ENCODE peak calls at places on chromosomes 5 and 9, in nine cellular contexts. One of them, this sample, is unnamed.

GRCh38 chr9:136750526-136750925 is 2.2 kb upstream of the LCN6 start:
- DNase-seq in NCI-H82: no peak
- DNase-seq in KBM-7: no peak
- DNase-seq in activated naive CD8-positive, alpha-beta T cell treated with anti-CD3 and anti-CD28 coated beads, Interleukin-2, amount 50 U/mL, for 24 hours: no peak
- DNase-seq in prostate gland: no peak
- DNase-seq in stimulated activated CD8-positive, alpha-beta memory T cell treated with anti-CD3 and anti-CD28 coated beads, Interleukin-2, amount 100 ng/mL, for 1 hour: no peak
- DNase-seq in endothelial cell: no peak
- DNase-seq in activated T-cell treated with anti-CD3 and anti-CD28 coated beads, Interleukin-2, amount 50 U/mL, for 48 hours: no peak
- DNase-seq in T-helper 1 cell: no peak
- DNase-seq in this sample: no peak

GRCh38 chr5:9698125-9698848 is 68.1 kb upstream of the TAS2R1 start:
- DNase-seq in activated naive CD8-positive, alpha-beta T cell treated with anti-CD3 and anti-CD28 coated beads, Interleukin-2, amount 50 U/mL, for 24 hours: no peak
- DNase-seq in endothelial cell: no peak
- DNase-seq in KBM-7: no peak
- DNase-seq in NCI-H82: peak; percentile 2
- DNase-seq in prostate gland: no peak
- DNase-seq in activated T-cell treated with anti-CD3 and anti-CD28 coated beads, Interleukin-2, amount 50 U/mL, for 48 hours: no peak
- DNase-seq in stimulated activated CD8-positive, alpha-beta memory T cell treated with anti-CD3 and anti-CD28 coated beads, Interleukin-2, amount 100 ng/mL, for 1 hour: no peak
- DNase-seq in T-helper 1 cell: no peak
- DNase-seq in this sample: no peak

GRCh38 chr5:52077941-52078825 is 694.9 kb downstream of the ISL1 start:
- DNase-seq in prostate gland: no peak
- DNase-seq in activated T-cell treated with anti-CD3 and anti-CD28 coated beads, Interleukin-2, amount 50 U/mL, for 48 hours: no peak
- DNase-seq in NCI-H82: no peak
- DNase-seq in KBM-7: no peak
- DNase-seq in T-helper 1 cell: no peak
- DNase-seq in stimulated activated CD8-positive, alpha-beta memory T cell treated with anti-CD3 and anti-CD28 coated beads, Interleukin-2, amount 100 ng/mL, for 1 hour: no peak
- DNase-seq in activated naive CD8-positive, alpha-beta T cell treated with anti-CD3 and anti-CD28 coated beads, Interleukin-2, amount 50 U/mL, for 24 hours: no peak
- DNase-seq in endothelial cell: no peak
- DNase-seq in this sample: no peak

GRCh38 chr9:134289241-134289875 is 36.9 kb upstream of the RXRA start:
- DNase-seq in activated T-cell treated with anti-CD3 and anti-CD28 coated beads, Interleukin-2, amount 50 U/mL, for 48 hours: no peak
- DNase-seq in endothelial cell: no peak
- DNase-seq in NCI-H82: no peak
- DNase-seq in prostate gland: no peak
- DNase-seq in T-helper 1 cell: no peak
- DNase-seq in stimulated activated CD8-positive, alpha-beta memory T cell treated with anti-CD3 and anti-CD28 coated beads, Interleukin-2, amount 100 ng/mL, for 1 hour: no peak
- DNase-seq in activated naive CD8-positive, alpha-beta T cell treated with anti-CD3 and anti-CD28 coated beads, Interleukin-2, amount 50 U/mL, for 24 hours: no peak
- DNase-seq in KBM-7: no peak
- DNase-seq in this sample: peak; percentile 9

GRCh38 chr9:4299006-4299795 is 667 bp downstream of the GLIS3 start:
- DNase-seq in NCI-H82: no peak
- DNase-seq in activated T-cell treated with anti-CD3 and anti-CD28 coated beads, Interleukin-2, amount 50 U/mL, for 48 hours: peak; percentile 63
- DNase-seq in T-helper 1 cell: no peak
- DNase-seq in activated naive CD8-positive, alpha-beta T cell treated with anti-CD3 and anti-CD28 coated beads, Interleukin-2, amount 50 U/mL, for 24 hours: peak; percentile 18
- DNase-seq in KBM-7: peak; percentile 35
- DNase-seq in endothelial cell: peak; percentile 47
- DNase-seq in stimulated activated CD8-positive, alpha-beta memory T cell treated with anti-CD3 and anti-CD28 coated beads, Interleukin-2, amount 100 ng/mL, for 1 hour: no peak
- DNase-seq in prostate gland: peak; percentile 5
- DNase-seq in this sample: peak; percentile 32

GRCh38 chr5:149203896-149204544 is 62.7 kb downstream of the ABLIM3 start:
- DNase-seq in NCI-H82: no peak
- DNase-seq in stimulated activated CD8-positive, alpha-beta memory T cell treated with anti-CD3 and anti-CD28 coated beads, Interleukin-2, amount 100 ng/mL, for 1 hour: no peak
- DNase-seq in activated naive CD8-positive, alpha-beta T cell treated with anti-CD3 and anti-CD28 coated beads, Interleukin-2, amount 50 U/mL, for 24 hours: no peak
- DNase-seq in KBM-7: no peak
- DNase-seq in T-helper 1 cell: no peak
- DNase-seq in endothelial cell: no peak
- DNase-seq in activated T-cell treated with anti-CD3 and anti-CD28 coated beads, Interleukin-2, amount 50 U/mL, for 48 hours: no peak
- DNase-seq in prostate gland: no peak
- DNase-seq in this sample: no peak

GRCh38 chr5:135386096-135386495 is 12.9 kb downstream of the MACROH2A1 start:
- DNase-seq in NCI-H82: no peak
- DNase-seq in T-helper 1 cell: no peak
- DNase-seq in KBM-7: no peak
- DNase-seq in prostate gland: no peak
- DNase-seq in activated T-cell treated with anti-CD3 and anti-CD28 coated beads, Interleukin-2, amount 50 U/mL, for 48 hours: no peak
- DNase-seq in endothelial cell: no peak
- DNase-seq in activated naive CD8-positive, alpha-beta T cell treated with anti-CD3 and anti-CD28 coated beads, Interleukin-2, amount 50 U/mL, for 24 hours: no peak
- DNase-seq in stimulated activated CD8-positive, alpha-beta memory T cell treated with anti-CD3 and anti-CD28 coated beads, Interleukin-2, amount 100 ng/mL, for 1 hour: no peak
- DNase-seq in this sample: no peak

GRCh38 chr9:22035591-22036011 is 26.5 kb upstream of the CDKN2B start:
- DNase-seq in prostate gland: no peak
- DNase-seq in activated naive CD8-positive, alpha-beta T cell treated with anti-CD3 and anti-CD28 coated beads, Interleukin-2, amount 50 U/mL, for 24 hours: no peak
- DNase-seq in endothelial cell: no peak
- DNase-seq in stimulated activated CD8-positive, alpha-beta memory T cell treated with anti-CD3 and anti-CD28 coated beads, Interleukin-2, amount 100 ng/mL, for 1 hour: no peak
- DNase-seq in T-helper 1 cell: no peak
- DNase-seq in KBM-7: peak; percentile 30
- DNase-seq in NCI-H82: no peak
- DNase-seq in activated T-cell treated with anti-CD3 and anti-CD28 coated beads, Interleukin-2, amount 50 U/mL, for 48 hours: no peak
- DNase-seq in this sample: no peak

GRCh38 chr5:114221807-114222206 is 140.1 kb upstream of the KCNN2 start:
- DNase-seq in prostate gland: no peak
- DNase-seq in activated T-cell treated with anti-CD3 and anti-CD28 coated beads, Interleukin-2, amount 50 U/mL, for 48 hours: no peak
- DNase-seq in stimulated activated CD8-positive, alpha-beta memory T cell treated with anti-CD3 and anti-CD28 coated beads, Interleukin-2, amount 100 ng/mL, for 1 hour: no peak
- DNase-seq in activated naive CD8-positive, alpha-beta T cell treated with anti-CD3 and anti-CD28 coated beads, Interleukin-2, amount 50 U/mL, for 24 hours: no peak
- DNase-seq in KBM-7: no peak
- DNase-seq in NCI-H82: no peak
- DNase-seq in T-helper 1 cell: no peak
- DNase-seq in endothelial cell: no peak
- DNase-seq in this sample: no peak

GRCh38 chr5:77999013-77999798 is 223.1 kb upstream of the TBCA start:
- DNase-seq in T-helper 1 cell: no peak
- DNase-seq in activated T-cell treated with anti-CD3 and anti-CD28 coated beads, Interleukin-2, amount 50 U/mL, for 48 hours: no peak
- DNase-seq in prostate gland: no peak
- DNase-seq in NCI-H82: no peak
- DNase-seq in activated naive CD8-positive, alpha-beta T cell treated with anti-CD3 and anti-CD28 coated beads, Interleukin-2, amount 50 U/mL, for 24 hours: no peak
- DNase-seq in KBM-7: no peak
- DNase-seq in stimulated activated CD8-positive, alpha-beta memory T cell treated with anti-CD3 and anti-CD28 coated beads, Interleukin-2, amount 100 ng/mL, for 1 hour: no peak
- DNase-seq in endothelial cell: no peak
- DNase-seq in this sample: no peak

GRCh38 chr5:2697446-2698200 is 53.9 kb downstream of the IRX2 start:
- DNase-seq in NCI-H82: no peak
- DNase-seq in activated naive CD8-positive, alpha-beta T cell treated with anti-CD3 and anti-CD28 coated beads, Interleukin-2, amount 50 U/mL, for 24 hours: no peak
- DNase-seq in activated T-cell treated with anti-CD3 and anti-CD28 coated beads, Interleukin-2, amount 50 U/mL, for 48 hours: no peak
- DNase-seq in KBM-7: no peak
- DNase-seq in endothelial cell: no peak
- DNase-seq in prostate gland: no peak
- DNase-seq in stimulated activated CD8-positive, alpha-beta memory T cell treated with anti-CD3 and anti-CD28 coated beads, Interleukin-2, amount 100 ng/mL, for 1 hour: no peak
- DNase-seq in T-helper 1 cell: no peak
- DNase-seq in this sample: no peak

GRCh38 chr9:104856413-104856941 is 71.5 kb downstream of the ABCA1 start:
- DNase-seq in T-helper 1 cell: no peak
- DNase-seq in activated T-cell treated with anti-CD3 and anti-CD28 coated beads, Interleukin-2, amount 50 U/mL, for 48 hours: no peak
- DNase-seq in endothelial cell: no peak
- DNase-seq in stimulated activated CD8-positive, alpha-beta memory T cell treated with anti-CD3 and anti-CD28 coated beads, Interleukin-2, amount 100 ng/mL, for 1 hour: no peak
- DNase-seq in activated naive CD8-positive, alpha-beta T cell treated with anti-CD3 and anti-CD28 coated beads, Interleukin-2, amount 50 U/mL, for 24 hours: no peak
- DNase-seq in NCI-H82: peak; percentile 70
- DNase-seq in KBM-7: no peak
- DNase-seq in prostate gland: no peak
- DNase-seq in this sample: no peak

GRCh38 chr9:80792721-80793120 is 896.6 kb downstream of the TLE1 start:
- DNase-seq in endothelial cell: no peak
- DNase-seq in activated naive CD8-positive, alpha-beta T cell treated with anti-CD3 and anti-CD28 coated beads, Interleukin-2, amount 50 U/mL, for 24 hours: no peak
- DNase-seq in prostate gland: no peak
- DNase-seq in KBM-7: no peak
- DNase-seq in stimulated activated CD8-positive, alpha-beta memory T cell treated with anti-CD3 and anti-CD28 coated beads, Interleukin-2, amount 100 ng/mL, for 1 hour: no peak
- DNase-seq in T-helper 1 cell: no peak
- DNase-seq in NCI-H82: no peak
- DNase-seq in activated T-cell treated with anti-CD3 and anti-CD28 coated beads, Interleukin-2, amount 50 U/mL, for 48 hours: no peak
- DNase-seq in this sample: no peak

GRCh38 chr5:75052461-75053285 is at the start of gene GCNT4:
- DNase-seq in activated naive CD8-positive, alpha-beta T cell treated with anti-CD3 and anti-CD28 coated beads, Interleukin-2, amount 50 U/mL, for 24 hours: peak; percentile 59
- DNase-seq in NCI-H82: peak; percentile 44
- DNase-seq in endothelial cell: peak; percentile 51
- DNase-seq in stimulated activated CD8-positive, alpha-beta memory T cell treated with anti-CD3 and anti-CD28 coated beads, Interleukin-2, amount 100 ng/mL, for 1 hour: no peak
- DNase-seq in T-helper 1 cell: peak; percentile 39
- DNase-seq in prostate gland: peak; percentile 17
- DNase-seq in activated T-cell treated with anti-CD3 and anti-CD28 coated beads, Interleukin-2, amount 50 U/mL, for 48 hours: peak; percentile 61
- DNase-seq in KBM-7: peak; percentile 35
- DNase-seq in this sample: peak; percentile 59

GRCh38 chr9:96856363-96857286 is 2.3 kb upstream of the ZNF782 start:
- DNase-seq in T-helper 1 cell: peak; percentile 58
- DNase-seq in activated T-cell treated with anti-CD3 and anti-CD28 coated beads, Interleukin-2, amount 50 U/mL, for 48 hours: peak; percentile 71
- DNase-seq in KBM-7: peak; percentile 66
- DNase-seq in activated naive CD8-positive, alpha-beta T cell treated with anti-CD3 and anti-CD28 coated beads, Interleukin-2, amount 50 U/mL, for 24 hours: peak; percentile 74
- DNase-seq in prostate gland: peak; percentile 44
- DNase-seq in endothelial cell: peak; percentile 74
- DNase-seq in stimulated activated CD8-positive, alpha-beta memory T cell treated with anti-CD3 and anti-CD28 coated beads, Interleukin-2, amount 100 ng/mL, for 1 hour: peak; percentile 54
- DNase-seq in NCI-H82: peak; percentile 77
- DNase-seq in this sample: peak; percentile 49

GRCh38 chr5:176820937-176821336 is 10.6 kb downstream of the UNC5A start:
- DNase-seq in KBM-7: no peak
- DNase-seq in stimulated activated CD8-positive, alpha-beta memory T cell treated with anti-CD3 and anti-CD28 coated beads, Interleukin-2, amount 100 ng/mL, for 1 hour: no peak
- DNase-seq in activated naive CD8-positive, alpha-beta T cell treated with anti-CD3 and anti-CD28 coated beads, Interleukin-2, amount 50 U/mL, for 24 hours: no peak
- DNase-seq in NCI-H82: no peak
- DNase-seq in activated T-cell treated with anti-CD3 and anti-CD28 coated beads, Interleukin-2, amount 50 U/mL, for 48 hours: no peak
- DNase-seq in prostate gland: no peak
- DNase-seq in T-helper 1 cell: no peak
- DNase-seq in endothelial cell: no peak
- DNase-seq in this sample: no peak

GRCh38 chr9:105055922-105056321 is 128.0 kb upstream of the ABCA1 start:
- DNase-seq in NCI-H82: no peak
- DNase-seq in KBM-7: no peak
- DNase-seq in activated naive CD8-positive, alpha-beta T cell treated with anti-CD3 and anti-CD28 coated beads, Interleukin-2, amount 50 U/mL, for 24 hours: no peak
- DNase-seq in prostate gland: no peak
- DNase-seq in activated T-cell treated with anti-CD3 and anti-CD28 coated beads, Interleukin-2, amount 50 U/mL, for 48 hours: no peak
- DNase-seq in stimulated activated CD8-positive, alpha-beta memory T cell treated with anti-CD3 and anti-CD28 coated beads, Interleukin-2, amount 100 ng/mL, for 1 hour: no peak
- DNase-seq in T-helper 1 cell: no peak
- DNase-seq in endothelial cell: no peak
- DNase-seq in this sample: no peak

GRCh38 chr5:180620014-180620413 is 28.7 kb upstream of the SCGB3A1 start:
- DNase-seq in activated T-cell treated with anti-CD3 and anti-CD28 coated beads, Interleukin-2, amount 50 U/mL, for 48 hours: no peak
- DNase-seq in stimulated activated CD8-positive, alpha-beta memory T cell treated with anti-CD3 and anti-CD28 coated beads, Interleukin-2, amount 100 ng/mL, for 1 hour: no peak
- DNase-seq in activated naive CD8-positive, alpha-beta T cell treated with anti-CD3 and anti-CD28 coated beads, Interleukin-2, amount 50 U/mL, for 24 hours: no peak
- DNase-seq in NCI-H82: no peak
- DNase-seq in KBM-7: no peak
- DNase-seq in T-helper 1 cell: no peak
- DNase-seq in endothelial cell: no peak
- DNase-seq in prostate gland: no peak
- DNase-seq in this sample: no peak

GRCh38 chr5:79853676-79854418 is 137.2 kb downstream of the MTX3 start:
- DNase-seq in stimulated activated CD8-positive, alpha-beta memory T cell treated with anti-CD3 and anti-CD28 coated beads, Interleukin-2, amount 100 ng/mL, for 1 hour: no peak
- DNase-seq in KBM-7: no peak
- DNase-seq in activated naive CD8-positive, alpha-beta T cell treated with anti-CD3 and anti-CD28 coated beads, Interleukin-2, amount 50 U/mL, for 24 hours: peak; percentile 34
- DNase-seq in activated T-cell treated with anti-CD3 and anti-CD28 coated beads, Interleukin-2, amount 50 U/mL, for 48 hours: peak; percentile 65
- DNase-seq in NCI-H82: no peak
- DNase-seq in prostate gland: no peak
- DNase-seq in T-helper 1 cell: no peak
- DNase-seq in endothelial cell: no peak
- DNase-seq in this sample: no peak

GRCh38 chr9:137176302-137177182 is 4.7 kb upstream of the TMEM210 start:
- DNase-seq in activated naive CD8-positive, alpha-beta T cell treated with anti-CD3 and anti-CD28 coated beads, Interleukin-2, amount 50 U/mL, for 24 hours: no peak
- DNase-seq in NCI-H82: peak; percentile 77
- DNase-seq in T-helper 1 cell: no peak
- DNase-seq in activated T-cell treated with anti-CD3 and anti-CD28 coated beads, Interleukin-2, amount 50 U/mL, for 48 hours: peak; percentile 38
- DNase-seq in KBM-7: peak; percentile 43
- DNase-seq in prostate gland: peak; percentile 39
- DNase-seq in endothelial cell: peak; percentile 42
- DNase-seq in stimulated activated CD8-positive, alpha-beta memory T cell treated with anti-CD3 and anti-CD28 coated beads, Interleukin-2, amount 100 ng/mL, for 1 hour: no peak
- DNase-seq in this sample: no peak

GRCh38 chr9:131838581-131839280 is 98.9 kb upstream of the RAPGEF1 start:
- DNase-seq in KBM-7: no peak
- DNase-seq in stimulated activated CD8-positive, alpha-beta memory T cell treated with anti-CD3 and anti-CD28 coated beads, Interleukin-2, amount 100 ng/mL, for 1 hour: no peak
- DNase-seq in T-helper 1 cell: no peak
- DNase-seq in activated naive CD8-positive, alpha-beta T cell treated with anti-CD3 and anti-CD28 coated beads, Interleukin-2, amount 50 U/mL, for 24 hours: no peak
- DNase-seq in activated T-cell treated with anti-CD3 and anti-CD28 coated beads, Interleukin-2, amount 50 U/mL, for 48 hours: no peak
- DNase-seq in NCI-H82: no peak
- DNase-seq in endothelial cell: no peak
- DNase-seq in prostate gland: no peak
- DNase-seq in this sample: no peak

GRCh38 chr5:173885481-173886010 is 2.6 kb upstream of the CPEB4 start:
- DNase-seq in KBM-7: peak; percentile 57
- DNase-seq in NCI-H82: no peak
- DNase-seq in endothelial cell: no peak
- DNase-seq in prostate gland: no peak
- DNase-seq in activated T-cell treated with anti-CD3 and anti-CD28 coated beads, Interleukin-2, amount 50 U/mL, for 48 hours: no peak
- DNase-seq in T-helper 1 cell: no peak
- DNase-seq in activated naive CD8-positive, alpha-beta T cell treated with anti-CD3 and anti-CD28 coated beads, Interleukin-2, amount 50 U/mL, for 24 hours: no peak
- DNase-seq in stimulated activated CD8-positive, alpha-beta memory T cell treated with anti-CD3 and anti-CD28 coated beads, Interleukin-2, amount 100 ng/mL, for 1 hour: no peak
- DNase-seq in this sample: no peak

GRCh38 chr5:127312131-127312530 is 21.5 kb downstream of the MEGF10 start:
- DNase-seq in NCI-H82: no peak
- DNase-seq in activated T-cell treated with anti-CD3 and anti-CD28 coated beads, Interleukin-2, amount 50 U/mL, for 48 hours: no peak
- DNase-seq in stimulated activated CD8-positive, alpha-beta memory T cell treated with anti-CD3 and anti-CD28 coated beads, Interleukin-2, amount 100 ng/mL, for 1 hour: no peak
- DNase-seq in T-helper 1 cell: no peak
- DNase-seq in endothelial cell: no peak
- DNase-seq in activated naive CD8-positive, alpha-beta T cell treated with anti-CD3 and anti-CD28 coated beads, Interleukin-2, amount 50 U/mL, for 24 hours: no peak
- DNase-seq in prostate gland: peak; percentile 75
- DNase-seq in KBM-7: no peak
- DNase-seq in this sample: no peak

GRCh38 chr5:147393866-147394265 is 116.0 kb downstream of the DPYSL3 start:
- DNase-seq in endothelial cell: peak; percentile 37
- DNase-seq in KBM-7: no peak
- DNase-seq in NCI-H82: peak; percentile 11
- DNase-seq in prostate gland: no peak
- DNase-seq in activated naive CD8-positive, alpha-beta T cell treated with anti-CD3 and anti-CD28 coated beads, Interleukin-2, amount 50 U/mL, for 24 hours: no peak
- DNase-seq in activated T-cell treated with anti-CD3 and anti-CD28 coated beads, Interleukin-2, amount 50 U/mL, for 48 hours: no peak
- DNase-seq in stimulated activated CD8-positive, alpha-beta memory T cell treated with anti-CD3 and anti-CD28 coated beads, Interleukin-2, amount 100 ng/mL, for 1 hour: no peak
- DNase-seq in T-helper 1 cell: no peak
- DNase-seq in this sample: no peak

GRCh38 chr9:87125819-87126218 is 178.5 kb upstream of the GAS1 start:
- DNase-seq in activated naive CD8-positive, alpha-beta T cell treated with anti-CD3 and anti-CD28 coated beads, Interleukin-2, amount 50 U/mL, for 24 hours: no peak
- DNase-seq in activated T-cell treated with anti-CD3 and anti-CD28 coated beads, Interleukin-2, amount 50 U/mL, for 48 hours: no peak
- DNase-seq in endothelial cell: no peak
- DNase-seq in T-helper 1 cell: no peak
- DNase-seq in NCI-H82: no peak
- DNase-seq in prostate gland: no peak
- DNase-seq in stimulated activated CD8-positive, alpha-beta memory T cell treated with anti-CD3 and anti-CD28 coated beads, Interleukin-2, amount 100 ng/mL, for 1 hour: no peak
- DNase-seq in KBM-7: no peak
- DNase-seq in this sample: no peak

GRCh38 chr9:127396808-127397721 is at the start of gene SLC2A8:
- DNase-seq in endothelial cell: peak; percentile 97
- DNase-seq in T-helper 1 cell: peak; percentile 85
- DNase-seq in NCI-H82: peak; percentile 100
- DNase-seq in prostate gland: peak; percentile 100
- DNase-seq in stimulated activated CD8-positive, alpha-beta memory T cell treated with anti-CD3 and anti-CD28 coated beads, Interleukin-2, amount 100 ng/mL, for 1 hour: peak; percentile 80
- DNase-seq in activated naive CD8-positive, alpha-beta T cell treated with anti-CD3 and anti-CD28 coated beads, Interleukin-2, amount 50 U/mL, for 24 hours: peak; percentile 86
- DNase-seq in activated T-cell treated with anti-CD3 and anti-CD28 coated beads, Interleukin-2, amount 50 U/mL, for 48 hours: peak; percentile 94
- DNase-seq in KBM-7: peak; percentile 100
- DNase-seq in this sample: peak; percentile 98

GRCh38 chr5:135534609-135535419 is 950 bp downstream of the NEUROG1 start:
- DNase-seq in prostate gland: no peak
- DNase-seq in NCI-H82: peak; percentile 56
- DNase-seq in activated T-cell treated with anti-CD3 and anti-CD28 coated beads, Interleukin-2, amount 50 U/mL, for 48 hours: no peak
- DNase-seq in endothelial cell: peak; percentile 46
- DNase-seq in T-helper 1 cell: no peak
- DNase-seq in stimulated activated CD8-positive, alpha-beta memory T cell treated with anti-CD3 and anti-CD28 coated beads, Interleukin-2, amount 100 ng/mL, for 1 hour: no peak
- DNase-seq in KBM-7: no peak
- DNase-seq in activated naive CD8-positive, alpha-beta T cell treated with anti-CD3 and anti-CD28 coated beads, Interleukin-2, amount 50 U/mL, for 24 hours: peak; percentile 5
- DNase-seq in this sample: no peak

GRCh38 chr9:76704601-76705204 is 59.5 kb upstream of the PCA3 start:
- DNase-seq in prostate gland: peak; percentile 23
- DNase-seq in endothelial cell: peak; percentile 30
- DNase-seq in NCI-H82: peak; percentile 84
- DNase-seq in KBM-7: peak; percentile 67
- DNase-seq in stimulated activated CD8-positive, alpha-beta memory T cell treated with anti-CD3 and anti-CD28 coated beads, Interleukin-2, amount 100 ng/mL, for 1 hour: no peak
- DNase-seq in activated naive CD8-positive, alpha-beta T cell treated with anti-CD3 and anti-CD28 coated beads, Interleukin-2, amount 50 U/mL, for 24 hours: no peak
- DNase-seq in T-helper 1 cell: no peak
- DNase-seq in activated T-cell treated with anti-CD3 and anti-CD28 coated beads, Interleukin-2, amount 50 U/mL, for 48 hours: no peak
- DNase-seq in this sample: no peak

GRCh38 chr5:59128646-59129290 is 545.9 kb downstream of the RAB3C start:
- DNase-seq in activated T-cell treated with anti-CD3 and anti-CD28 coated beads, Interleukin-2, amount 50 U/mL, for 48 hours: no peak
- DNase-seq in activated naive CD8-positive, alpha-beta T cell treated with anti-CD3 and anti-CD28 coated beads, Interleukin-2, amount 50 U/mL, for 24 hours: no peak
- DNase-seq in T-helper 1 cell: no peak
- DNase-seq in stimulated activated CD8-positive, alpha-beta memory T cell treated with anti-CD3 and anti-CD28 coated beads, Interleukin-2, amount 100 ng/mL, for 1 hour: no peak
- DNase-seq in KBM-7: no peak
- DNase-seq in endothelial cell: no peak
- DNase-seq in prostate gland: no peak
- DNase-seq in NCI-H82: peak; percentile 64
- DNase-seq in this sample: no peak

GRCh38 chr9:99474186-99474585 is 252.1 kb downstream of the SEC61B start:
- DNase-seq in activated naive CD8-positive, alpha-beta T cell treated with anti-CD3 and anti-CD28 coated beads, Interleukin-2, amount 50 U/mL, for 24 hours: no peak
- DNase-seq in prostate gland: no peak
- DNase-seq in T-helper 1 cell: no peak
- DNase-seq in activated T-cell treated with anti-CD3 and anti-CD28 coated beads, Interleukin-2, amount 50 U/mL, for 48 hours: no peak
- DNase-seq in endothelial cell: no peak
- DNase-seq in stimulated activated CD8-positive, alpha-beta memory T cell treated with anti-CD3 and anti-CD28 coated beads, Interleukin-2, amount 100 ng/mL, for 1 hour: no peak
- DNase-seq in KBM-7: no peak
- DNase-seq in NCI-H82: no peak
- DNase-seq in this sample: no peak

GRCh38 chr5:121763674-121764073 is 88.0 kb upstream of the FTMT start:
- DNase-seq in endothelial cell: no peak
- DNase-seq in KBM-7: peak; percentile 18
- DNase-seq in prostate gland: no peak
- DNase-seq in T-helper 1 cell: no peak
- DNase-seq in activated T-cell treated with anti-CD3 and anti-CD28 coated beads, Interleukin-2, amount 50 U/mL, for 48 hours: no peak
- DNase-seq in stimulated activated CD8-positive, alpha-beta memory T cell treated with anti-CD3 and anti-CD28 coated beads, Interleukin-2, amount 100 ng/mL, for 1 hour: no peak
- DNase-seq in NCI-H82: no peak
- DNase-seq in activated naive CD8-positive, alpha-beta T cell treated with anti-CD3 and anti-CD28 coated beads, Interleukin-2, amount 50 U/mL, for 24 hours: no peak
- DNase-seq in this sample: no peak

This sample was measured in left cardiac atrium.